ENCODE peak calls at places on chromosomes 12 and 14, in nine cellular contexts. Z, F, Y, T, G, A, C, R and B are unnamed samples.
A peak's percentile ranks its signal among the peaks of the same experiment; 100 is the strongest.

GRCh38 chr14:23478109-23478698 is 8.7 kb downstream of the NGDN start:
- DNase-seq in Z (peak; percentile 33), F (peak; percentile 16), Y (peak; percentile 71), T (peak; percentile 20), G (peak; percentile 51), A (peak; percentile 77), C (peak; percentile 78), R (peak; percentile 39), B (peak; percentile 63)

GRCh38 chr12:15856097-15856982 is 25.8 kb upstream of the STRAP start:
- DNase-seq in Z (peak; percentile 60), F (peak; percentile 40), Y (peak; percentile 78), T (peak; percentile 7), G (peak; percentile 68), A (peak; percentile 63), C (peak; percentile 72), R (no peak), B (no peak)

GRCh38 chr14:90649096-90649495 is 167.1 kb downstream of the TTC7B start:
- DNase-seq in Z (no peak), F (no peak), Y (no peak), T (no peak), G (no peak), A (no peak), C (peak; percentile 19), R (no peak), B (no peak)

GRCh38 chr12:113242560-113242959 is 21.3 kb downstream of the TPCN1 start:
- DNase-seq in Z (no peak), F (no peak), Y (no peak), T (no peak), G (no peak), A (no peak), C (no peak), R (no peak), B (no peak)

GRCh38 chr12:73935817-73936216 is 601.8 kb upstream of the ATXN7L3B start:
- DNase-seq in Z (no peak), F (no peak), Y (peak; percentile 55), T (no peak), G (peak; percentile 24), A (no peak), C (peak; percentile 61), R (no peak), B (no peak)

GRCh38 chr14:102539544-102540309 is 30.2 kb upstream of the ANKRD9 start:
- DNase-seq in Z (no peak), F (no peak), Y (no peak), T (peak; percentile 67), G (no peak), A (peak; percentile 86), C (no peak), R (peak; percentile 64), B (no peak)

GRCh38 chr14:63388766-63389431 is 70.2 kb upstream of the GPHB5 start:
- DNase-seq in Z (peak; percentile 30), F (peak; percentile 24), Y (peak; percentile 65), T (peak; percentile 41), G (peak; percentile 21), A (peak; percentile 37), C (peak; percentile 81), R (peak; percentile 64), B (peak; percentile 14)

GRCh38 chr14:24094839-24095195 is 706 bp downstream of the PCK2 start:
- DNase-seq in Z (no peak), F (no peak), Y (no peak), T (no peak), G (no peak), A (no peak), C (peak; percentile 30), R (no peak), B (no peak)

GRCh38 chr14:70842851-70843462 is 33.6 kb upstream of the MAP3K9 start:
- DNase-seq in Z (no peak), F (no peak), Y (no peak), T (no peak), G (no peak), A (no peak), C (no peak), R (no peak), B (no peak)

GRCh38 chr14:19975291-19975690 is at the start of gene OR4K15:
- DNase-seq in Z (no peak), F (no peak), Y (no peak), T (no peak), G (no peak), A (no peak), C (no peak), R (no peak), B (no peak)

GRCh38 chr12:5533368-5533767 is 101.5 kb downstream of the NTF3 start:
- DNase-seq in Z (no peak), F (no peak), Y (no peak), T (no peak), G (no peak), A (no peak), C (no peak), R (no peak), B (no peak)

GRCh38 chr14:22885975-22886374 is 3.0 kb downstream of the REM2 start:
- DNase-seq in Z (no peak), F (no peak), Y (no peak), T (no peak), G (no peak), A (no peak), C (no peak), R (no peak), B (no peak)

GRCh38 chr12:59005195-59005961 is 85.1 kb upstream of the LRIG3 start:
- DNase-seq in Z (no peak), F (no peak), Y (no peak), T (no peak), G (no peak), A (no peak), C (no peak), R (no peak), B (no peak)

GRCh38 chr14:46140445-46140844 is 511.1 kb downstream of the RPL10L start:
- DNase-seq in Z (no peak), F (no peak), Y (no peak), T (no peak), G (no peak), A (no peak), C (no peak), R (no peak), B (no peak)

GRCh38 chr14:99436247-99437180 is 44.1 kb downstream of the SETD3 start:
- DNase-seq in Z (no peak), F (no peak), Y (no peak), T (no peak), G (no peak), A (no peak), C (no peak), R (no peak), B (no peak)

DNA sequence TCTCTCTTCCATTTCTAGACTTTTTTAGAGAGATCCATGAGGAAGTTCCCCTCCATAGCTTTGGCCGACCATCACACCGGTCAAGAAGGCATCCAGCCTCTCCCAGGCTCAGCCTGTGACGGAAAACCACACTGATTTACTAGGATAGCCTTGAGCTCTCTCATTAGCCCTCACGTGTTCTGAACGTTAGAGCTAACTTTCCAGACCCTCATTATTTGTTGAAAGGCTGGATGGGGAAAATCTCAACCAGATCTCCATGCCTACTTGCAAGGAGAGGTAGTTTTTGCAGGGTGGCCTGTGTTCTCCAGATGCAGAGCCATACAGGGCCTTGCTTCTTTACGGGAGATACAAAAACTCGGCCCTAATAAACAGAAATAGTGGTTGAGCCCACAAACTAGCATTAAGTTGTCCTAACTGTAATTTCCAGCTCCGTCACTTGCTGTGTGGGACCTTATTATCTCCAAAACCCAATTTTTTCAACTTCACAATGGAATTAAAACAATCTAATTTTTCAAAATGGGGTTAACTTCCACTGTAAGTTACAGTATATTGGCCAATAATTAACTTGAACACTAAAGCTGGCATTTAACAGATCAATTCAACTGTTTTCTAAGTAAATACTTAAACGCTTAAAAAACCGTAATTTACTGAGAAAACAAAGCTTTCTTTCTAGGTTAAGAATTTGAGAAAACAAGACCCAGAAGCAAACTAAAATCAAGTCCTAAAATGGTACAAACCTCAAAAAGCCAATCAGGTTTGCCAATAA is 65.3 kb downstream of the KLHL28 start:
- DNase-seq in Z (no peak), F (no peak), Y (no peak), T (no peak), G (no peak), A (peak; percentile 33), C (no peak), R (no peak), B (no peak)
- H3K4me3 ChIP-seq in Z (peak overlapping the region; percentile 62), F (peak overlapping the region; percentile 32), Y (peak overlapping the region; percentile 19), T (no peak overlapping the region), G (peak overlapping the region; percentile 71), A (peak overlapping the region; percentile 74), C (no peak overlapping the region), R (no peak overlapping the region), B (peak overlapping the region; percentile 82)

DNA sequence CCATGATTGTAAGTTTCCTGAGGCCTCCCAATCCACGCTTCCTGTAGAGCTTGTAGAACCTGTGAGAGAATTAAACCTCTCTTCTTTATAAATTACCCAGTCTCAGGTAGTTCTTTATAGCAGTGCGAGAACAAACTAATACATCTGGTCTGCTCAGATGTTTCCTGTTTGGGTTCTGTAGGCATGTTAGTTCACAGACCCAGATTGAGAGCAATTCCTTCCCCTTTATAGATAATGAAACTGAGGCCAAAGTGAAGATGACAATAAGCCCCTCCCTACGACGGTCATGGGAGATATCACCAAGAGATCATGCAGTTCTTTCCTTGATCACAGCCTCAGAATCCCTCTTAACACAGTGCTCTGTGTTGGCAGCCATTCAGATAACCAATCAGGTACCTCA is 76.5 kb upstream of the CLMN start:
- DNase-seq in Z (no peak), F (no peak), Y (no peak), T (no peak), G (no peak), A (no peak), C (no peak), R (no peak), B (no peak)
- TF ChIP-seq REST in Z (no peak), F (no peak), Y (no peak), T (no peak), G (no peak), A (no peak), C (no peak), R (no peak), B (no peak)

GRCh38 chr12:111091036-111091435 is 170.7 kb upstream of the MYL2 start:
- DNase-seq in Z (no peak), F (no peak), Y (no peak), T (no peak), G (no peak), A (no peak), C (no peak), R (no peak), B (no peak)

GRCh38 chr12:111088409-111088808 is 168.0 kb upstream of the MYL2 start:
- DNase-seq in Z (no peak), F (no peak), Y (no peak), T (no peak), G (no peak), A (no peak), C (no peak), R (no peak), B (no peak)

GRCh38 chr12:111089616-111090015 is 169.2 kb upstream of the MYL2 start:
- DNase-seq in Z (no peak), F (no peak), Y (no peak), T (no peak), G (no peak), A (no peak), C (no peak), R (no peak), B (no peak)

GRCh38 chr12:111094157-111094772 is 173.9 kb upstream of the MYL2 start:
- DNase-seq in Z (no peak), F (no peak), Y (no peak), T (no peak), G (no peak), A (no peak), C (no peak), R (no peak), B (no peak)

GRCh38 chr12:111093428-111094142 is 173.2 kb upstream of the MYL2 start:
- DNase-seq in Z (no peak), F (peak; percentile 21), Y (no peak), T (no peak), G (no peak), A (no peak), C (no peak), R (no peak), B (no peak)
- H3K27ac ChIP-seq in Z (no peak overlapping the region), F (no peak overlapping the region), Y (no peak overlapping the region), T (no peak overlapping the region), G (no peak overlapping the region), A (no peak overlapping the region), C (no peak overlapping the region), R (no peak overlapping the region), B (no peak overlapping the region)

GRCh38 chr12:91533366-91533765 is 350.7 kb upstream of the DCN start:
- DNase-seq in Z (no peak), F (no peak), Y (no peak), T (no peak), G (no peak), A (no peak), C (no peak), R (no peak), B (no peak)
- H3K4me3 ChIP-seq in Z (no peak overlapping the region), F (no peak overlapping the region), Y (no peak overlapping the region), T (no peak overlapping the region), G (no peak overlapping the region), A (no peak overlapping the region), C (no peak overlapping the region), R (no peak overlapping the region), B (no peak overlapping the region)